ENCODE peak calls at places on chromosomes 7 and 10, in nine cellular contexts. H, Z, M, N, E, X, D, B and S are unnamed samples.

GRCh38 chr7:149774237-149775175 is 1.1 kb upstream of the ZNF467 start:
- DNase-seq in H (no peak), Z (no peak), M (no peak), N (no peak), E (no peak), X (no peak), D (peak; percentile 61), B (no peak), S (peak; percentile 64)

GRCh38 chr7:41732279-41733062 is 29.6 kb upstream of the INHBA start:
- DNase-seq in H (no peak), Z (no peak), M (no peak), N (no peak), E (no peak), X (no peak), D (no peak), B (peak; percentile 50), S (peak; percentile 49)

GRCh38 chr7:4857189-4857588 is 4.6 kb downstream of the PAPOLB start:
- DNase-seq in H (no peak), Z (no peak), M (no peak), N (no peak), E (no peak), X (no peak), D (no peak), B (no peak), S (no peak)

GRCh38 chr7:70334295-70334694 is 736.0 kb downstream of the AUTS2 start:
- DNase-seq in H (no peak), Z (no peak), M (no peak), N (no peak), E (no peak), X (no peak), D (no peak), B (no peak), S (no peak)

GRCh38 chr7:209416-209815 is 17.0 kb downstream of the FAM20C start:
- DNase-seq in H (no peak), Z (no peak), M (no peak), N (no peak), E (no peak), X (no peak), D (no peak), B (no peak), S (no peak)

GRCh38 chr7:37908221-37908788 is 8.3 kb downstream of the SFRP4 start:
- DNase-seq in H (no peak), Z (no peak), M (no peak), N (peak; percentile 90), E (no peak), X (no peak), D (no peak), B (peak; percentile 92), S (no peak)

GRCh38 chr10:521844-522243 is 167.6 kb downstream of the DIP2C start:
- DNase-seq in H (no peak), Z (no peak), M (peak; percentile 54), N (no peak), E (no peak), X (no peak), D (no peak), B (no peak), S (no peak)

GRCh38 chr7:87926581-87927461 is 7.2 kb upstream of the ADAM22 start:
- DNase-seq in H (no peak), Z (no peak), M (no peak), N (no peak), E (no peak), X (peak; percentile 27), D (peak; percentile 92), B (peak; percentile 12), S (peak; percentile 90)

GRCh38 chr7:36129048-36129534 is 24.0 kb upstream of the EEPD1 start:
- DNase-seq in H (no peak), Z (no peak), M (no peak), N (peak; percentile 50), E (peak; percentile 34), X (no peak), D (no peak), B (peak; percentile 72), S (no peak)